ENCODE peak calls at places on chromosomes 3 and 15, in five cellular contexts. One of them, this sample, is unnamed.

GRCh38 chr3:24829632-24830229 is 335.1 kb upstream of the THRB start:
- DNase-seq in AG04450: no peak
- DNase-seq in tibial nerve: no peak
- DNase-seq in left lung: peak; percentile 34
- DNase-seq in body of pancreas: peak; percentile 57
- DNase-seq in this sample: no peak

GRCh38 chr3:170690133-170690981 is 104.5 kb upstream of the SLC7A14 start:
- DNase-seq in AG04450: no peak
- DNase-seq in left lung: peak; percentile 52
- DNase-seq in body of pancreas: peak; percentile 76
- DNase-seq in tibial nerve: peak; percentile 27
- DNase-seq in this sample: no peak

GRCh38 chr3:23079976-23080375 is 123.2 kb upstream of the UBE2E2 start:
- DNase-seq in body of pancreas: no peak
- DNase-seq in left lung: no peak
- DNase-seq in AG04450: no peak
- DNase-seq in tibial nerve: no peak
- DNase-seq in this sample: no peak

GRCh38 chr3:28587723-28588122 is 239.1 kb upstream of the AZI2 start:
- DNase-seq in AG04450: no peak
- DNase-seq in tibial nerve: no peak
- DNase-seq in body of pancreas: no peak
- DNase-seq in left lung: no peak
- DNase-seq in this sample: no peak

GRCh38 chr3:134666885-134667284 is 16.1 kb upstream of the KY start:
- DNase-seq in left lung: no peak
- DNase-seq in AG04450: no peak
- DNase-seq in body of pancreas: no peak
- DNase-seq in tibial nerve: no peak
- DNase-seq in this sample: no peak

GRCh38 chr3:31848163-31848848 is 132.8 kb downstream of the OSBPL10 start:
- DNase-seq in body of pancreas: no peak
- DNase-seq in tibial nerve: no peak
- DNase-seq in left lung: no peak
- DNase-seq in AG04450: no peak
- DNase-seq in this sample: no peak

GRCh38 chr15:35455201-35455600 is 90.8 kb downstream of the DPH6 start:
- DNase-seq in body of pancreas: no peak
- DNase-seq in AG04450: no peak
- DNase-seq in tibial nerve: no peak
- DNase-seq in left lung: no peak
- DNase-seq in this sample: no peak

GRCh38 chr3:39141211-39141995 is 12.0 kb downstream of the CSRNP1 start:
- DNase-seq in AG04450: no peak
- DNase-seq in left lung: peak; percentile 82
- DNase-seq in tibial nerve: no peak
- DNase-seq in body of pancreas: peak; percentile 94
- DNase-seq in this sample: no peak

GRCh38 chr3:134496481-134497071 is 10.7 kb downstream of the CEP63 start:
- DNase-seq in AG04450: no peak
- DNase-seq in tibial nerve: no peak
- DNase-seq in left lung: no peak
- DNase-seq in body of pancreas: no peak
- DNase-seq in this sample: no peak

GRCh38 chr15:63146684-63147083 is 10.6 kb downstream of the RPS27L start:
- DNase-seq in AG04450: no peak
- DNase-seq in tibial nerve: no peak
- DNase-seq in body of pancreas: no peak
- DNase-seq in left lung: no peak
- DNase-seq in this sample: no peak

GRCh38 chr3:149575213-149575961 is 82.4 kb downstream of the WWTR1 start:
- DNase-seq in AG04450: no peak
- DNase-seq in left lung: no peak
- DNase-seq in body of pancreas: peak; percentile 9
- DNase-seq in tibial nerve: no peak
- DNase-seq in this sample: no peak

GRCh38 chr3:104510091-104510860 is 856.4 kb upstream of the ALCAM start:
- DNase-seq in body of pancreas: no peak
- DNase-seq in AG04450: no peak
- DNase-seq in tibial nerve: no peak
- DNase-seq in left lung: no peak
- DNase-seq in this sample: no peak

GRCh38 chr15:39783244-39783820 is 691 bp upstream of the FSIP1 start:
- DNase-seq in AG04450: no peak
- DNase-seq in tibial nerve: no peak
- DNase-seq in body of pancreas: no peak
- DNase-seq in left lung: no peak
- DNase-seq in this sample: no peak

GRCh38 chr3:150733373-150733935 is 29.5 kb downstream of the SIAH2 start:
- DNase-seq in body of pancreas: no peak
- DNase-seq in left lung: no peak
- DNase-seq in AG04450: no peak
- DNase-seq in tibial nerve: no peak
- DNase-seq in this sample: no peak

GRCh38 chr15:98812711-98813441 is 164.5 kb downstream of the IGF1R start:
- DNase-seq in body of pancreas: no peak
- DNase-seq in AG04450: no peak
- DNase-seq in tibial nerve: no peak
- DNase-seq in left lung: no peak
- DNase-seq in this sample: no peak

GRCh38 chr3:34948431-34948971 is 690.8 kb upstream of the ARPP21 start:
- DNase-seq in body of pancreas: no peak
- DNase-seq in left lung: no peak
- DNase-seq in tibial nerve: no peak
- DNase-seq in AG04450: no peak
- DNase-seq in this sample: no peak

GRCh38 chr3:31410411-31410810 is 122.3 kb upstream of the STT3B start:
- DNase-seq in AG04450: no peak
- DNase-seq in tibial nerve: no peak
- DNase-seq in left lung: no peak
- DNase-seq in body of pancreas: no peak
- DNase-seq in this sample: no peak

GRCh38 chr3:111539351-111540331 is 2.4 kb upstream of the CD96 start:
- DNase-seq in tibial nerve: no peak
- DNase-seq in left lung: peak; percentile 60
- DNase-seq in AG04450: no peak
- DNase-seq in body of pancreas: peak; percentile 64
- DNase-seq in this sample: peak; percentile 40

GRCh38 chr3:50274371-50275104 is 4.3 kb upstream of the LSMEM2 start:
- DNase-seq in AG04450: no peak
- DNase-seq in left lung: no peak
- DNase-seq in tibial nerve: peak; percentile 66
- DNase-seq in body of pancreas: peak; percentile 68
- DNase-seq in this sample: peak; percentile 73

GRCh38 chr3:127595303-127595702 is 2.9 kb upstream of the MCM2 start:
- DNase-seq in AG04450: no peak
- DNase-seq in left lung: no peak
- DNase-seq in tibial nerve: no peak
- DNase-seq in body of pancreas: no peak
- DNase-seq in this sample: no peak

GRCh38 chr3:12190832-12191231 is 32.1 kb upstream of the TIMP4 start:
- DNase-seq in AG04450: no peak
- DNase-seq in tibial nerve: no peak
- DNase-seq in left lung: no peak
- DNase-seq in body of pancreas: no peak
- DNase-seq in this sample: no peak

GRCh38 chr15:75051161-75051560 is 27.8 kb downstream of the PPCDC start:
- DNase-seq in tibial nerve: no peak
- DNase-seq in left lung: no peak
- DNase-seq in body of pancreas: no peak
- DNase-seq in AG04450: no peak
- DNase-seq in this sample: no peak

GRCh38 chr3:181720281-181720680 is 8.6 kb downstream of the SOX2 start:
- DNase-seq in AG04450: no peak
- DNase-seq in left lung: no peak
- DNase-seq in tibial nerve: no peak
- DNase-seq in body of pancreas: no peak
- DNase-seq in this sample: no peak
- H3K4me3 ChIP-seq in AG04450: no peak overlapping the region
- H3K4me3 ChIP-seq in left lung: no peak overlapping the region
- H3K4me3 ChIP-seq in tibial nerve: peak overlapping the region; percentile 2
- H3K4me3 ChIP-seq in body of pancreas: no peak overlapping the region
- H3K4me3 ChIP-seq in this sample: no peak overlapping the region

GRCh38 chr15:25238716-25239470 is 199.9 kb downstream of the UBE3A start:
- DNase-seq in AG04450: no peak
- DNase-seq in body of pancreas: peak; percentile 0
- DNase-seq in tibial nerve: no peak
- DNase-seq in left lung: peak; percentile 10
- DNase-seq in this sample: no peak
- H3K9me3 ChIP-seq in AG04450: peaks cover 98% of the 10 kb centered on the region
- H3K9me3 ChIP-seq in body of pancreas: peaks cover 6% of the 10 kb centered on the region
- H3K9me3 ChIP-seq in tibial nerve: no peaks in the 10 kb centered on the region
- H3K9me3 ChIP-seq in left lung: no peaks in the 10 kb centered on the region
- H3K9me3 ChIP-seq in this sample: no peaks in the 10 kb centered on the region

DNA sequence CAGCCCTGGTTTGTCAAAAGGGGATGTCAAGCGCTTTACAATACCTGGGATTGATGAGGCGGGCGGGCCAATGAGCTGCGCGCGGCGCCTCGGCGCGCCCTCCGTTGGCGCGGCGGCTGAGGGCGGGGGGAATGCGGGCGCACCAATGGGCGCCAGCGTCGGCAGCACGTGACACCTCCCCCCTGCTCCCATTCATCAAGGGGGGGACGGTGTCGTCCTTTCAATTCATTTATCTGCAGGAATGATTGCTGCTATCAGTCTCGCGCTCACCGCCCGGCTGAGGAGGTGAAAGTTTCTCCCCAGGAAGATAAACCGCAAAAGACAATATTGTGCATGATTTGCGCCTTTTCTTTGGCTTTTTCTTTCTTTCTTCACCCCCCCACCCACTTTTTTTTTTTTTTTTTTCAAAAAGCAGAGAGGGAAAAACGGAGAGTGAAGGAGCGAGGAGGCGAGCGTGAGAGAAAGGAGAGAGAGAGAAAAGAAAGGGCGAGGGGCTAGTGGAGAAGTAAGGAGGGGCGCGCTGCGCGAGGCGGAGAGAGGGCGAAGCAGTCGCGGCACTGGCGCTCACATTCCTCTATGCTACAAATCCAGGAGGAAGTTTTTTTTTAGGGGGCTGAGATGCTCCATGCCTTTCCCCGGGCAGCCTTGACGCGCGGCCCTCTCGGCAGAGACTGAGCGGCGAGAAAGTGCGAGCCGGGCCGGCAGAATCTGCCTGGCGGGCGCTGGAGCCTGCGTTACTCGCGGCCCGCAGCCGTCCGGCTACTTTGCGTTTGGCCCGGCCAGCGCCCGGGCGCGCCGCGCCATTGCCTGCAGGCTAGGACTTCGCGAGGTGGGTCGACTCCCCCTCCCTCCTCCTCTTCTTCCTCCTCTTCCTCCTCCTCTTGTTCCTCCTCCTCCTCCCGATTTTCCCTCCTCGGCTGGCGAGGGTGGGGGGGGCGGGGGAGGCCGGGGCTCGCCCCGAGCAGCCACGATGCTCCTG is at the start of gene ZIC1:
- DNase-seq in left lung: no peak
- DNase-seq in tibial nerve: no peak
- DNase-seq in body of pancreas: no peak
- DNase-seq in AG04450: no peak
- DNase-seq in this sample: no peak
- H3K4me3 ChIP-seq in left lung: no peak within 1 kb of the TSS
- H3K4me3 ChIP-seq in tibial nerve: no peak within 1 kb of the TSS
- H3K4me3 ChIP-seq in body of pancreas: no peak within 1 kb of the TSS
- H3K4me3 ChIP-seq in AG04450: no peak within 1 kb of the TSS
- H3K4me3 ChIP-seq in this sample: peak within 1 kb of the TSS; percentile 45

GRCh38 chr15:26632500-26632899 is 140.4 kb downstream of the GABRB3 start:
- DNase-seq in body of pancreas: no peak
- DNase-seq in tibial nerve: no peak
- DNase-seq in left lung: no peak
- DNase-seq in AG04450: no peak
- DNase-seq in this sample: no peak
- H3K9me3 ChIP-seq in body of pancreas: no peaks in the 10 kb centered on the region
- H3K9me3 ChIP-seq in tibial nerve: no peaks in the 10 kb centered on the region
- H3K9me3 ChIP-seq in left lung: no peaks in the 10 kb centered on the region
- H3K9me3 ChIP-seq in AG04450: peaks cover 27% of the 10 kb centered on the region
- H3K9me3 ChIP-seq in this sample: no peaks in the 10 kb centered on the region

DNA sequence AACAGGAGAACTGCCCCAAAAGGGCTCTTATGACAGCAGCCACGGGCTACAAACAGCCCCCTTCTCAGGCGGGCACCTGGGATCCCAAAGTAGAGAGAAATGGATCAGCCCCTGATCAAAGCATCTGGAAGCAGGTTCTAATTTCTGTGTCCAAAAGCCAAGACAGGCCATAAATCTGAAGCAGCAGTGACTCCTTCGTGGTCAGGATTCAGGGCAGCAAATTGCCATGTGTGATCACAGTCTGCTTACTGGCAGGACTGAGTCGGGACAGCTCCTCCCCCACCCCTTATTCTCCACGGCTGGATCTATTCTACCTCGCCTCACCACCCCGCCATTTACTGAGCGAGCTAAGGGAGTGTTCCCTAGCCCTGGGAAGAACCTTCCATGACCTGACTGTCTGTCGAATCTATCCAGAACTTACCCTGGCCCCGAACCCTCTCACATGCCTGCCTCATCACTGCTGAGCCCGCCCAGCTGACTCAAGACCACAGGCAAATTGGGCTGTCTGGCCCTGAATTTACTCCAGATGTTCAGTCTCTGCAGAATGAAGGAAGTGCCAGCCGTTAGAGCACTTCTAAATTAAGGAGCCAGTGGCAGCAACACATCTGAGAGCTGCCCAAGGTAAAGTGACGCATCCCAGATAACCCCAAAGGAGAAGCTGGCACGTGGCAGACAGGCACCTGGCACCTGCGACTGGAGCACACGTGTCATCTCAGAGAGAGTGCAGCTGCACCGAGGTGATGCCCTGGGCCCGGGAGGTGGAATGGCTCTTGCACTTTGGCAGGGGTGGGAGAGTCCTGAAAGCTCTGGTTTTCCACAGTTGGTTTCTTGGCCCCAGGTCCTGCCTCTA is 1.3 kb downstream of the LRRC15 start:
- DNase-seq in body of pancreas: no peak
- DNase-seq in AG04450: no peak
- DNase-seq in left lung: no peak
- DNase-seq in tibial nerve: no peak
- DNase-seq in this sample: no peak
- H3K4me3 ChIP-seq in body of pancreas: no peak overlapping the region
- H3K4me3 ChIP-seq in AG04450: no peak overlapping the region
- H3K4me3 ChIP-seq in left lung: no peak overlapping the region
- H3K4me3 ChIP-seq in tibial nerve: no peak overlapping the region
- H3K4me3 ChIP-seq in this sample: no peak overlapping the region

GRCh38 chr3:191804935-191805334 is 344.0 kb downstream of the PYDC2 start:
- DNase-seq in left lung: no peak
- DNase-seq in AG04450: no peak
- DNase-seq in body of pancreas: no peak
- DNase-seq in tibial nerve: no peak
- DNase-seq in this sample: no peak

DNA sequence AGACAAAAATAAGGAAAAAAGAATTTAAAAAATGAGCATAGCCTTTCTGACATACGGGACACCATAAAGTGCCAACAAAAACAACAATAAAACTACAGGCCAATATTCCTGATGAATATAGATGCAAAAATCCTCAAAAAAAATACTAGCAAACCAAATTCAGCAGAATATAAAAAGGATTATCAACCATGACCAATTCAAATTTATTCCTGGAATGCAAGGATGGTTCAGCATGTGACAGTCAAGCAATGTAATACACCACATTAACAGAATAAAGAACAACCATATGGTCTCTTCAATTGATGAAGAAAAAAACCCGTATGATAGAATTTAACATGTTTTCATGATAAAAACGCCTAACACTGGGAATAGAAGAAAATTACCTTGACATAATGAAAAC is 341.7 kb downstream of the PYDC2 start:
- DNase-seq in left lung: no peak
- DNase-seq in body of pancreas: no peak
- DNase-seq in AG04450: no peak
- DNase-seq in tibial nerve: no peak
- DNase-seq in this sample: no peak
- H3K9me3 ChIP-seq in left lung: no peaks in the 10 kb centered on the region
- H3K9me3 ChIP-seq in body of pancreas: no peaks in the 10 kb centered on the region
- H3K9me3 ChIP-seq in AG04450: peaks cover 24% of the 10 kb centered on the region
- H3K9me3 ChIP-seq in tibial nerve: peaks cover 16% of the 10 kb centered on the region
- H3K9me3 ChIP-seq in this sample: peaks cover 25% of the 10 kb centered on the region